ENCODE peak calls at places on chromosomes 7 and 10, in seven cellular contexts. L, F, W, H, P, C and Z are unnamed samples.

GRCh38 chr7:41880107-41880506 is 177.2 kb upstream of the INHBA start:
- DNase-seq in L (no peak), F (no peak), W (no peak), H (no peak), P (peak; percentile 38), C (no peak), Z (no peak)

GRCh38 chr7:66371096-66371824 is 166.1 kb downstream of the TPST1 start:
- DNase-seq in L (no peak), F (no peak), W (no peak), H (no peak), P (no peak), C (no peak), Z (no peak)

GRCh38 chr7:100681491-100682227 is 8.1 kb downstream of the GNB2 start:
- DNase-seq in L (peak; percentile 26), F (no peak), W (no peak), H (no peak), P (no peak), C (no peak), Z (no peak)

GRCh38 chr7:44224216-44224950 is 23.6 kb downstream of the YKT6 start:
- DNase-seq in L (no peak), F (peak; percentile 84), W (no peak), H (no peak), P (no peak), C (no peak), Z (no peak)

GRCh38 chr7:27168265-27168947 is 3.1 kb upstream of the HOXA9 start:
- DNase-seq in L (no peak), F (peak; percentile 59), W (no peak), H (peak; percentile 37), P (no peak), C (no peak), Z (no peak)

GRCh38 chr10:72601144-72601543 is 24.7 kb downstream of the MICU1 start:
- DNase-seq in L (no peak), F (no peak), W (no peak), H (no peak), P (no peak), C (no peak), Z (no peak)

GRCh38 chr10:83881647-83882046 is 257.7 kb upstream of the GHITM start:
- DNase-seq in L (no peak), F (no peak), W (no peak), H (no peak), P (no peak), C (no peak), Z (no peak)

GRCh38 chr10:6108631-6109443 is 20.0 kb downstream of the RBM17 start:
- DNase-seq in L (no peak), F (no peak), W (no peak), H (no peak), P (no peak), C (peak; percentile 55), Z (no peak)

GRCh38 chr10:113059001-113059780 is 109.1 kb downstream of the TCF7L2 start:
- DNase-seq in L (peak; percentile 60), F (no peak), W (no peak), H (no peak), P (no peak), C (no peak), Z (no peak)

GRCh38 chr10:44962870-44963738 is 3.5 kb downstream of the RASSF4 start:
- DNase-seq in L (no peak), F (no peak), W (no peak), H (peak; percentile 51), P (no peak), C (no peak), Z (no peak)

GRCh38 chr7:17849504-17849903 is 90.8 kb downstream of the SNX13 start:
- DNase-seq in L (no peak), F (no peak), W (no peak), H (no peak), P (no peak), C (no peak), Z (no peak)

GRCh38 chr7:65453631-65454030 is 80.0 kb downstream of the ZNF92 start:
- DNase-seq in L (no peak), F (no peak), W (no peak), H (no peak), P (no peak), C (no peak), Z (no peak)

GRCh38 chr7:41459623-41460256 is 243.2 kb downstream of the INHBA start:
- DNase-seq in L (no peak), F (no peak), W (no peak), H (peak; percentile 44), P (no peak), C (no peak), Z (no peak)

GRCh38 chr10:13270877-13271551 is 28.9 kb downstream of the PHYH start:
- DNase-seq in L (no peak), F (no peak), W (no peak), H (no peak), P (peak; percentile 31), C (peak; percentile 29), Z (no peak)

GRCh38 chr10:70358446-70358845 is 24.0 kb downstream of the LRRC20 start:
- DNase-seq in L (no peak), F (no peak), W (no peak), H (no peak), P (no peak), C (no peak), Z (no peak)

GRCh38 chr10:60353519-60354258 is 36.0 kb downstream of the ANK3 start:
- DNase-seq in L (no peak), F (no peak), W (no peak), H (no peak), P (no peak), C (peak; percentile 66), Z (no peak)

GRCh38 chr7:37376386-37376785 is 72.3 kb downstream of the ELMO1 start:
- DNase-seq in L (no peak), F (no peak), W (no peak), H (no peak), P (no peak), C (no peak), Z (peak; percentile 68)

GRCh38 chr7:84912993-84913635 is 273.7 kb downstream of the SEMA3D start:
- DNase-seq in L (no peak), F (no peak), W (no peak), H (no peak), P (no peak), C (no peak), Z (no peak)

GRCh38 chr10:52752801-52753437 is 19.7 kb downstream of the MBL2 start:
- DNase-seq in L (no peak), F (no peak), W (no peak), H (no peak), P (no peak), C (no peak), Z (no peak)

GRCh38 chr10:33795529-33795928 is 461.1 kb upstream of the NRP1 start:
- DNase-seq in L (no peak), F (no peak), W (no peak), H (no peak), P (no peak), C (no peak), Z (no peak)

GRCh38 chr7:42978496-42978895 is 46.3 kb downstream of the MRPL32 start:
- DNase-seq in L (no peak), F (no peak), W (no peak), H (no peak), P (no peak), C (no peak), Z (no peak)